ENCODE peak calls at places on chromosomes 7 and 10, in five cellular contexts. One of them, this sample, is unnamed.

GRCh38 chr7:132501956-132502355 is 74.3 kb downstream of the PLXNA4 start:
- DNase-seq in pancreas: no peak
- DNase-seq in AG04450: no peak
- DNase-seq in A549: no peak
- DNase-seq in HepG2: no peak
- DNase-seq in this sample: no peak

GRCh38 chr10:60023475-60023874 is 117.1 kb upstream of the CCDC6 start:
- DNase-seq in pancreas: no peak
- DNase-seq in AG04450: no peak
- DNase-seq in HepG2: no peak
- DNase-seq in A549: no peak
- DNase-seq in this sample: no peak

GRCh38 chr10:76202777-76203176 is 771.4 kb downstream of the LRMDA start:
- DNase-seq in A549: no peak
- DNase-seq in AG04450: peak; percentile 30
- DNase-seq in pancreas: no peak
- DNase-seq in HepG2: no peak
- DNase-seq in this sample: no peak

GRCh38 chr7:116802784-116803183 is 59.6 kb upstream of the CAPZA2 start:
- DNase-seq in HepG2: peak; percentile 56
- DNase-seq in A549: peak; percentile 51
- DNase-seq in pancreas: no peak
- DNase-seq in AG04450: no peak
- DNase-seq in this sample: peak; percentile 39

GRCh38 chr7:133530682-133531081 is 277.8 kb downstream of the EXOC4 start:
- DNase-seq in pancreas: no peak
- DNase-seq in A549: no peak
- DNase-seq in HepG2: no peak
- DNase-seq in AG04450: no peak
- DNase-seq in this sample: peak; percentile 78

GRCh38 chr7:19368540-19368939 is 223.3 kb upstream of the FERD3L start:
- DNase-seq in AG04450: no peak
- DNase-seq in pancreas: no peak
- DNase-seq in A549: no peak
- DNase-seq in HepG2: no peak
- DNase-seq in this sample: no peak

GRCh38 chr7:127391591-127392181 is 822 bp downstream of the ZNF800 start:
- DNase-seq in AG04450: no peak
- DNase-seq in pancreas: no peak
- DNase-seq in A549: peak; percentile 8
- DNase-seq in HepG2: no peak
- DNase-seq in this sample: peak; percentile 12

GRCh38 chr7:45598697-45599520 is 24.7 kb downstream of the ADCY1 start:
- DNase-seq in AG04450: no peak
- DNase-seq in pancreas: no peak
- DNase-seq in A549: no peak
- DNase-seq in HepG2: no peak
- DNase-seq in this sample: no peak

GRCh38 chr10:17123062-17123661 is 6.4 kb downstream of the CUBN start:
- DNase-seq in A549: no peak
- DNase-seq in AG04450: peak; percentile 44
- DNase-seq in HepG2: no peak
- DNase-seq in pancreas: no peak
- DNase-seq in this sample: no peak

GRCh38 chr7:31068006-31068675 is 16.0 kb downstream of the ADCYAP1R1 start:
- DNase-seq in HepG2: no peak
- DNase-seq in A549: no peak
- DNase-seq in pancreas: no peak
- DNase-seq in AG04450: no peak
- DNase-seq in this sample: no peak

GRCh38 chr7:45881759-45882464 is 6.4 kb upstream of the IGFBP1 start:
- DNase-seq in A549: no peak
- DNase-seq in AG04450: peak; percentile 55
- DNase-seq in HepG2: peak; percentile 98
- DNase-seq in pancreas: no peak
- DNase-seq in this sample: peak; percentile 53

GRCh38 chr10:23096814-23097549 is 1.6 kb downstream of the MSRB2 start:
- DNase-seq in AG04450: peak; percentile 39
- DNase-seq in HepG2: no peak
- DNase-seq in pancreas: no peak
- DNase-seq in A549: no peak
- DNase-seq in this sample: peak; percentile 70